ENCODE peak calls at places on chromosomes 1 and 21, in eight cellular contexts. H, B, T, M, I, P, Q and U are unnamed samples.

GRCh38 chr1:214698589-214698988 is 95.6 kb downstream of the CENPF start:
- DNase-seq in I (no peak), B (no peak), T (no peak), Q (no peak), M (no peak), P (no peak), H (no peak), U (no peak)

GRCh38 chr1:171910786-171911185 is 69.5 kb downstream of the DNM3 start:
- DNase-seq in H (no peak), I (no peak), T (no peak), B (no peak), P (no peak), M (no peak), Q (no peak), U (no peak)

GRCh38 chr1:230067441-230067870 is 418 bp downstream of the GALNT2 start:
- DNase-seq in T (no peak), P (peak; percentile 42), M (peak; percentile 51), Q (no peak), H (no peak), I (no peak), B (no peak), U (peak; percentile 52)

GRCh38 chr21:41610042-41610839 is 102.3 kb upstream of the TMPRSS2 start:
- DNase-seq in P (peak; percentile 80), B (no peak), M (peak; percentile 75), T (peak; percentile 88), I (no peak), H (no peak), Q (no peak), U (peak; percentile 67)

GRCh38 chr1:223843934-223844333 is 1.8 kb downstream of the TP53BP2 start:
- DNase-seq in H (no peak), T (no peak), M (no peak), Q (no peak), B (no peak), I (no peak), P (no peak), U (no peak)

GRCh38 chr21:42797522-42797921 is 81.8 kb downstream of the WDR4 start:
- DNase-seq in P (no peak), M (no peak), Q (no peak), H (no peak), B (no peak), I (no peak), T (no peak), U (no peak)

GRCh38 chr1:209387969-209388329 is 195.6 kb upstream of the CAMK1G start:
- DNase-seq in T (no peak), Q (no peak), M (peak; percentile 46), I (no peak), P (no peak), B (no peak), H (no peak), U (no peak)

GRCh38 chr1:110339040-110339426 is at the start of gene RBM15:
- DNase-seq in B (peak; percentile 94), H (peak; percentile 94), I (peak; percentile 84), M (no peak), Q (peak; percentile 98), P (peak; percentile 99), T (peak; percentile 99), U (peak; percentile 100)

GRCh38 chr1:94094466-94095111 is 26.4 kb downstream of the ABCA4 start:
- DNase-seq in M (peak; percentile 94), P (peak; percentile 27), I (no peak), T (peak; percentile 74), H (no peak), B (no peak), Q (peak; percentile 60), U (no peak)

GRCh38 chr21:36166705-36167104 is 10.1 kb downstream of the DOP1B start:
- DNase-seq in M (no peak), B (no peak), T (peak; percentile 61), I (no peak), P (no peak), H (no peak), Q (no peak), U (no peak)

GRCh38 chr21:38325761-38326420 is 69.1 kb downstream of the KCNJ15 start:
- DNase-seq in I (no peak), T (no peak), P (no peak), H (no peak), Q (no peak), B (no peak), M (no peak), U (no peak)

GRCh38 chr1:3013371-3014038 is 7.8 kb upstream of the ACTRT2 start:
- DNase-seq in M (no peak), T (no peak), H (no peak), Q (no peak), P (no peak), B (no peak), I (no peak), U (no peak)

GRCh38 chr1:201184734-201185453 is 5.7 kb upstream of the IGFN1 start:
- DNase-seq in P (peak; percentile 88), M (peak; percentile 78), B (no peak), Q (no peak), I (no peak), H (no peak), T (peak; percentile 79), U (peak; percentile 70)

GRCh38 chr1:182614796-182615451 is 10.7 kb upstream of the RGS16 start:
- DNase-seq in Q (peak; percentile 58), I (no peak), M (peak; percentile 89), P (peak; percentile 83), H (peak; percentile 53), B (peak; percentile 40), T (peak; percentile 86), U (peak; percentile 95)

GRCh38 chr1:44696789-44697188 is 22.3 kb downstream of the ARMH1 start:
- DNase-seq in M (no peak), H (peak; percentile 15), P (no peak), Q (no peak), B (no peak), I (no peak), T (no peak), U (no peak)

GRCh38 chr1:201447911-201448871 is 20.8 kb downstream of the PHLDA3 start:
- DNase-seq in B (peak; percentile 37), Q (no peak), P (peak; percentile 76), M (peak; percentile 87), T (peak; percentile 95), H (peak; percentile 58), I (peak; percentile 13), U (peak; percentile 48)

GRCh38 chr1:97457446-97458089 is 463.3 kb downstream of the DPYD start:
- DNase-seq in B (no peak), Q (no peak), H (no peak), M (no peak), T (no peak), I (no peak), P (no peak), U (no peak)

GRCh38 chr21:43767980-43768867 is 7.9 kb downstream of the CSTB start:
- DNase-seq in M (peak; percentile 88), T (peak; percentile 71), P (no peak), I (no peak), Q (no peak), H (no peak), B (no peak), U (no peak)

GRCh38 chr1:162570718-162571117 is 9.2 kb downstream of the UAP1 start:
- DNase-seq in P (no peak), B (no peak), Q (no peak), M (no peak), T (no peak), I (no peak), H (no peak), U (no peak)

GRCh38 chr1:93029317-93029716 is 49.8 kb upstream of the MTF2 start:
- DNase-seq in T (no peak), B (no peak), I (no peak), M (no peak), H (no peak), Q (no peak), P (no peak), U (no peak)

GRCh38 chr1:210251680-210252490 is 19.3 kb downstream of the SERTAD4 start:
- DNase-seq in P (no peak), H (no peak), B (no peak), I (no peak), M (no peak), Q (no peak), T (peak; percentile 83), U (no peak)

GRCh38 chr1:22508991-22509390 is 54.3 kb upstream of the EPHA8 start:
- DNase-seq in M (no peak), P (no peak), T (no peak), B (no peak), I (no peak), H (no peak), Q (no peak), U (peak; percentile 88)